ENCODE peak calls at places on chromosomes 6 and 20, in nine cellular contexts. B is bronchial epithelial cell, M is mucosa of descending colon, R is AG04450, N is pancreas, K is A549, C is Caco-2, J is vagina, U is brain microvascular endothelial cell. O is an unnamed sample.
A peak's percentile ranks its signal among the peaks of the same experiment; 100 is the strongest.

GRCh38 chr6:158849899-158850806 is 31.0 kb upstream of the EZR start:
- DNase-seq in C (peak; percentile 79), B (peak; percentile 100), U (peak; percentile 97), N (no peak), M (no peak), R (peak; percentile 79), J (no peak), K (peak; percentile 97), O (peak; percentile 79)

GRCh38 chr6:101226677-101227135 is 166.8 kb upstream of the GRIK2 start:
- DNase-seq in C (peak; percentile 45), K (peak; percentile 55), B (peak; percentile 54), M (no peak), U (peak; percentile 69), R (no peak), N (no peak), J (no peak), O (peak; percentile 30)

GRCh38 chr6:125747589-125748533 is 1.6 kb upstream of the HEY2 start:
- DNase-seq in B (no peak), N (peak; percentile 60), U (no peak), M (peak; percentile 58), R (no peak), J (no peak), C (peak; percentile 50), K (no peak), O (no peak)

GRCh38 chr20:50467618-50468373 is 42.4 kb upstream of the PTPN1 start:
- DNase-seq in R (no peak), C (peak; percentile 79), N (no peak), K (peak; percentile 75), B (peak; percentile 63), J (no peak), M (no peak), U (peak; percentile 59), O (no peak)

GRCh38 chr6:18352001-18352400 is 35.1 kb upstream of the RNF144B start:
- DNase-seq in C (no peak), J (no peak), K (no peak), R (no peak), M (no peak), U (no peak), N (no peak), B (no peak), O (no peak)

GRCh38 chr6:85644374-85644762 is 1.7 kb upstream of the SYNCRIP start:
- DNase-seq in R (no peak), B (no peak), N (no peak), C (no peak), U (no peak), J (no peak), M (no peak), K (peak; percentile 9), O (no peak)

GRCh38 chr20:10523438-10523837 is 88.3 kb downstream of the SLX4IP start:
- DNase-seq in R (no peak), B (peak; percentile 36), M (no peak), K (no peak), U (no peak), C (no peak), N (no peak), J (no peak), O (no peak)

GRCh38 chr6:81700414-81700813 is 52.1 kb downstream of the TENT5A start:
- DNase-seq in B (no peak), K (no peak), J (no peak), U (no peak), N (no peak), C (no peak), M (no peak), R (no peak), O (no peak)

DNA sequence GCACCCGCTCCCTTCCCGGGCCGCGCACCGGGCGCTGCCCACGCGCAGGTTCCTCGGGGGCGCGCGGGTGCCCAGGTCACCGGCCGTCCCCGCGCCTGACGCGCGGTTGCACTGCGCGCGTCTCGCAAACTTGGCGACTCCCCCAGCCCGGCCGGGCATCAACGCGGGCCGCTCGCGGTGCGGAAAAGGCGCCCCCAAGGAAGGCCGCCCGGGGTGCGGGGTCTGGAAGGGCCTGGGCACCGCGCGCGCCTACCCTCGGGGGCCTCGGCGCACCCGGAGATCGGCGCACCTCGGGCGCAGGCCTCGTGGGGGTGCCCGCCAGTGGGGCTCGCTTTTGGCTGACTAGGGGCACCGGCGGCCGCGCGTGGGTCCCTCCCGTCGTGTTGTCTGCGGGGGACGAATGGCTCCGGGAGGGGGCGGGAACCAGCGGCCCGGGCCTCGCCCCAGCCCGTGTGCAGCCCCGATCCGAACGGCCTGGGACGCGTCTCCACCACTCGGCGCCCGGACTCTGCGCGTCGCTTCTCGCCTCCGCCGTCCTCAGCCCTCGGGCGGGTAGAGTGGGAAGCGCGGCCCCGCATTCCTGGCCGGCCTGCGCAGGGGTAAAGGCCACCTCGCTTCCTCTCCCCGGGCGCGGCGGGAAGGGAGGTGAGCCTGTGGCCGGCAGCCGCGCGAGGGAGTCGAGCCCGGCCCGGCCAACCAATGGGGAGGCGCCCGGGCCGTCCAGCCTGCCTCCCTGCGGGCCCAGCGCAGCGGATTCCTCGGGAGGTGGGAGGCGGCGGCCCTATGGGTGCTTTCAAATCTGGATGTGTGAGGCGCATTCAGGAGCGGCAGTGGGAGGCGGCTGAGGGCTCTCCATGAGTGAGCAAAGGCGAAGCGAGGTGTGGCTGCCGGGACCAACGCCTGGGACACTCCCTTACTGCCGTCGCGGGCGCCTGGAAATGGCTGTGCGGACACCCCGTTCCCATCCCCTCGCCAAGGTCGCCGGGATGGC is 927 bp upstream of the ZBTB46 start:
- DNase-seq in M (peak; percentile 77), C (peak; percentile 82), B (peak; percentile 22), J (peak; percentile 85), K (no peak), N (peak; percentile 54), U (no peak), R (no peak), O (no peak)
- H3K4me3 ChIP-seq in M (no peak overlapping the region), C (peak overlapping the region; percentile 59), B (peak overlapping the region; percentile 23), J (peak overlapping the region; percentile 88), K (peak overlapping the region; percentile 99), N (peak overlapping the region; percentile 56), U (peak overlapping the region; percentile 36), R (peak overlapping the region; percentile 54), O (no peak overlapping the region)

GRCh38 chr6:154508573-154509375 is 1.7 kb downstream of the CNKSR3 start:
- DNase-seq in M (no peak), N (no peak), C (peak; percentile 36), K (no peak), J (no peak), R (no peak), B (peak; percentile 72), U (no peak), O (no peak)

GRCh38 chr6:154512214-154512613 is 1.7 kb upstream of the CNKSR3 start:
- DNase-seq in K (no peak), J (no peak), C (no peak), M (no peak), R (no peak), B (no peak), N (no peak), U (no peak), O (no peak)

GRCh38 chr6:154511735-154512097 is 1.2 kb upstream of the CNKSR3 start:
- DNase-seq in C (no peak), U (no peak), R (no peak), K (no peak), B (no peak), M (no peak), J (no peak), N (no peak), O (no peak)

GRCh38 chr6:154509421-154510143 is 903 bp downstream of the CNKSR3 start:
- DNase-seq in K (no peak), N (peak; percentile 63), U (no peak), C (peak; percentile 55), J (no peak), M (peak; percentile 57), B (no peak), R (no peak), O (no peak)

DNA sequence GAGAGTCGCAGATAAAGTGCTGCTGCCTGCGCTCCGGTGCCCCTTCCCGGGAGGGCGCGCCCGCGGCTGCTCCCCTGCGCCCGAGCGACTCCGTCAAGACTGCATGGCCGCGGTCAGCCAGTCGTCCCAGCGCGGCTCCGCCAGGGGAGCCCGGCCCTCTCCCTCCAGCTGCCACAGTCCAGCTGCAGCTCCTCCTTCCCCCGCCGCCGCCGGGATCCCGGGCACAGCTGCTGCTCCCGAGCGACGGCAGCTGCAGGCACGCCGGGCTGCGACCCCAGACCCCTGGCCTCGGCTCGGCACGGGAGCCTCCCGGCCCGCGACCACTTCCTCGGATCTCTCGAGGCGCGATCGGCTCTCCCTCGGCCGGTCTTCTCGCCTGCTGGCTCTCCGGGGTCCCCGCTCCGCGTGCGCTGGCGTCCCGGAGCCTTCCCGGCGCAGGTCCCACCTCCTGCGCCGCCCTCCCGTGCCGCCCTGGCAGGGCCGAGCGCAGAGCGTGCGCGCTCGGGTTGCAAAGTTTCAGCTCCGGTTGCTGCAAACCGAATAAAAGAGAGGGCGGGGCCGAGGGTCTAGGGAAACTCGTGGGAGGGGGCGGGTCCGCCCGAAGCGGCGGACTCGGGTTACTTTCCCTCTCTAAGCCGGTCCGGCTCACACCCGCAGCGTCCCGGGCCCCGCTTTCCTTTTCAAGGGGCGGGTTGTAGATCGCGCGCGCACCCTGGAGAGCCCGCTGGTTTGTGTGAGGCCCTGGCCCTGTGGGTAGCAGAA is at the start of gene CNKSR3:
- DNase-seq in M (peak; percentile 87), J (no peak), B (peak; percentile 29), U (peak; percentile 91), N (peak; percentile 94), K (peak; percentile 88), R (peak; percentile 93), C (peak; percentile 92), O (peak; percentile 66)
- TF ChIP-seq CTCF in M (no peak), J (no peak), B (peak; percentile 14), U (peak; percentile 19), N (no peak), K (no peak), R (peak; percentile 37), C (no peak), O (no peak)

GRCh38 chr6:163394659-163395058 is 19.9 kb upstream of the QKI start:
- DNase-seq in B (no peak), R (no peak), M (no peak), J (peak; percentile 72), C (no peak), K (no peak), U (no peak), N (no peak), O (no peak)

GRCh38 chr6:163395786-163396185 is 18.7 kb upstream of the QKI start:
- DNase-seq in R (no peak), J (no peak), K (no peak), B (no peak), N (no peak), C (no peak), U (no peak), M (no peak), O (no peak)

GRCh38 chr6:163392533-163392932 is 22.0 kb upstream of the QKI start:
- DNase-seq in J (no peak), N (peak; percentile 58), B (peak; percentile 98), K (no peak), R (no peak), C (peak; percentile 14), U (peak; percentile 63), M (no peak), O (no peak)

GRCh38 chr6:163395122-163395521 is 19.4 kb upstream of the QKI start:
- DNase-seq in U (no peak), J (no peak), C (no peak), N (no peak), B (no peak), R (no peak), M (no peak), K (no peak), O (no peak)

GRCh38 chr6:163393923-163394322 is 20.6 kb upstream of the QKI start:
- DNase-seq in U (no peak), K (no peak), N (no peak), C (no peak), J (no peak), R (no peak), M (no peak), B (no peak), O (no peak)
- H3K4me3 ChIP-seq in U (no peak overlapping the region), K (no peak overlapping the region), N (no peak overlapping the region), C (no peak overlapping the region), J (no peak overlapping the region), R (no peak overlapping the region), M (no peak overlapping the region), B (no peak overlapping the region), O (no peak overlapping the region)

GRCh38 chr6:170101281-170102035 is 189.4 kb downstream of the DLL1 start:
- DNase-seq in C (no peak), U (no peak), K (no peak), M (no peak), J (peak; percentile 75), R (no peak), N (no peak), B (no peak), O (no peak)

GRCh38 chr6:170100046-170100445 is 190.8 kb downstream of the DLL1 start:
- DNase-seq in K (no peak), C (no peak), U (no peak), J (peak; percentile 74), M (no peak), R (no peak), N (no peak), B (no peak), O (no peak)

GRCh38 chr6:170102038-170102437 is 188.8 kb downstream of the DLL1 start:
- DNase-seq in R (no peak), C (no peak), N (no peak), B (no peak), K (no peak), U (no peak), M (no peak), J (peak; percentile 49), O (no peak)

GRCh38 chr6:170099387-170099786 is 191.5 kb downstream of the DLL1 start:
- DNase-seq in U (no peak), B (no peak), M (no peak), C (no peak), N (no peak), J (peak; percentile 56), K (no peak), R (no peak), O (no peak)

GRCh38 chr6:170102582-170103481 is 188.0 kb downstream of the DLL1 start:
- DNase-seq in K (no peak), R (no peak), U (no peak), B (no peak), C (no peak), N (no peak), J (peak; percentile 76), M (no peak), O (no peak)
- TF ChIP-seq CTCF in K (no peak), R (no peak), U (no peak), B (no peak), C (no peak), N (no peak), J (no peak), M (no peak), O (no peak)